ENCODE peak calls at places on chromosomes 6 and 20, in eight cellular contexts. H, O, U, P, D, G, R and Z are unnamed samples.

GRCh38 chr6:48894469-48894868 is 568.6 kb downstream of the MMUT start:
- DNase-seq in H (no peak), O (no peak), U (no peak), P (no peak), D (no peak), G (no peak), R (no peak), Z (no peak)

GRCh38 chr6:109795994-109796555 is 105.0 kb downstream of the FIG4 start:
- DNase-seq in H (no peak), O (no peak), U (no peak), P (peak), D (no peak), G (no peak), R (no peak), Z (no peak)

GRCh38 chr20:39874049-39874893 is 814.8 kb downstream of the MAFB start:
- DNase-seq in H (peak), O (peak), U (peak), P (peak), D (no peak), G (peak), R (peak), Z (peak)

GRCh38 chr20:46651091-46651962 is at the start of gene SLC13A3:
- DNase-seq in H (no peak), O (no peak), U (no peak), P (peak), D (no peak), G (peak), R (no peak), Z (no peak)

GRCh38 chr6:129893513-129894098 is 32.5 kb upstream of the TMEM244 start:
- DNase-seq in H (no peak), O (no peak), U (peak), P (peak), D (no peak), G (no peak), R (no peak), Z (no peak)

GRCh38 chr6:13513606-13514502 is 26.5 kb upstream of the GFOD1 start:
- DNase-seq in H (no peak), O (no peak), U (no peak), P (no peak), D (no peak), G (no peak), R (no peak), Z (no peak)

GRCh38 chr6:138503881-138504680 is 4.8 kb upstream of the NHSL1 start:
- DNase-seq in H (no peak), O (no peak), U (no peak), P (no peak), D (no peak), G (no peak), R (no peak), Z (no peak)

GRCh38 chr20:831251-831650 is 2.3 kb upstream of the FAM110A start:
- DNase-seq in H (no peak), O (no peak), U (no peak), P (no peak), D (no peak), G (no peak), R (no peak), Z (no peak)

GRCh38 chr6:111625511-111626331 is 20.0 kb upstream of the TRAF3IP2 start:
- DNase-seq in H (no peak), O (peak), U (peak), P (peak), D (no peak), G (no peak), R (no peak), Z (no peak)

GRCh38 chr6:137927777-137928218 is 60.7 kb downstream of the TNFAIP3 start:
- DNase-seq in H (no peak), O (no peak), U (peak), P (no peak), D (peak), G (no peak), R (peak), Z (peak)

GRCh38 chr20:53126185-53126584 is 154.0 kb downstream of the TSHZ2 start:
- DNase-seq in H (no peak), O (no peak), U (no peak), P (no peak), D (no peak), G (no peak), R (no peak), Z (no peak)

GRCh38 chr20:11274137-11274536 is 600.3 kb upstream of the JAG1 start:
- DNase-seq in H (peak), O (peak), U (peak), P (peak), D (no peak), G (peak), R (no peak), Z (peak)

GRCh38 chr20:48851579-48851978 is 23.8 kb upstream of the PREX1 start:
- DNase-seq in H (no peak), O (no peak), U (no peak), P (no peak), D (no peak), G (no peak), R (no peak), Z (no peak)

GRCh38 chr20:2421247-2421646 is 40.5 kb downstream of the TGM6 start:
- DNase-seq in H (peak), O (no peak), U (peak), P (peak), D (no peak), G (no peak), R (no peak), Z (no peak)

GRCh38 chr20:17611540-17612286 is 41.8 kb downstream of the DSTN start:
- DNase-seq in H (peak), O (no peak), U (peak), P (peak), D (no peak), G (no peak), R (no peak), Z (no peak)

GRCh38 chr6:107116328-107116892 is 1.1 kb upstream of the BEND3 start:
- DNase-seq in H (no peak), O (no peak), U (no peak), P (peak), D (no peak), G (peak), R (peak), Z (peak)

GRCh38 chr20:33947709-33948295 is 45.9 kb upstream of the RALY start:
- DNase-seq in H (peak), O (no peak), U (peak), P (peak), D (peak), G (peak), R (no peak), Z (peak)

GRCh38 chr20:51958636-51959542 is 156.6 kb upstream of the SALL4 start:
- DNase-seq in H (no peak), O (no peak), U (peak), P (peak), D (no peak), G (no peak), R (no peak), Z (no peak)

GRCh38 chr6:31401403-31401802 is 2.0 kb upstream of the MICA start:
- DNase-seq in H (peak), O (no peak), U (peak), P (peak), D (no peak), G (no peak), R (peak), Z (peak)

GRCh38 chr20:59598625-59599310 is 5.6 kb upstream of the PHACTR3 start:
- DNase-seq in H (peak), O (no peak), U (no peak), P (peak), D (no peak), G (peak), R (no peak), Z (peak)

GRCh38 chr20:12079490-12079889 is 161.8 kb downstream of the BTBD3 start:
- DNase-seq in H (no peak), O (no peak), U (no peak), P (no peak), D (no peak), G (no peak), R (no peak), Z (no peak)

GRCh38 chr20:1283522-1284210 is 17.6 kb downstream of the SNPH start:
- DNase-seq in H (no peak), O (no peak), U (peak), P (no peak), D (no peak), G (no peak), R (no peak), Z (no peak)

GRCh38 chr6:170093276-170093657 is 197.6 kb downstream of the DLL1 start:
- DNase-seq in H (no peak), O (no peak), U (no peak), P (no peak), D (no peak), G (no peak), R (no peak), Z (no peak)

GRCh38 chr6:32940656-32941411 is at the start of gene HLA-DMB:
- DNase-seq in H (peak), O (peak), U (peak), P (peak), D (peak), G (no peak), R (peak), Z (no peak)

GRCh38 chr6:124660185-124660584 is 302.1 kb upstream of the RNF217 start:
- DNase-seq in H (no peak), O (no peak), U (no peak), P (no peak), D (no peak), G (no peak), R (no peak), Z (no peak)

GRCh38 chr6:17418281-17419188 is 25.1 kb downstream of the CAP2 start:
- DNase-seq in H (no peak), O (no peak), U (no peak), P (peak), D (no peak), G (peak), R (no peak), Z (no peak)
- H3K4me3 ChIP-seq in H (no peak), O (no peak), U (no peak), P (peak), D (no peak), G (no peak), R (no peak), Z (no peak)

GRCh38 chr20:25037288-25038102 is 20.4 kb downstream of the ACSS1 start:
- DNase-seq in H (no peak), O (no peak), U (no peak), P (no peak), D (no peak), G (no peak), R (no peak), Z (no peak)

GRCh38 chr20:25036331-25036936 is 21.5 kb downstream of the ACSS1 start:
- DNase-seq in H (no peak), O (no peak), U (no peak), P (no peak), D (no peak), G (no peak), R (no peak), Z (peak)

GRCh38 chr20:25038103-25038410 is 19.9 kb downstream of the ACSS1 start:
- DNase-seq in H (no peak), O (no peak), U (no peak), P (no peak), D (no peak), G (no peak), R (no peak), Z (no peak)

GRCh38 chr20:25033941-25034335 is 24.0 kb downstream of the ACSS1 start:
- DNase-seq in H (no peak), O (no peak), U (no peak), P (no peak), D (no peak), G (no peak), R (no peak), Z (no peak)

GRCh38 chr20:25035924-25036323 is 22.0 kb downstream of the ACSS1 start:
- DNase-seq in H (no peak), O (no peak), U (no peak), P (no peak), D (no peak), G (no peak), R (no peak), Z (peak)
- H3K4me3 ChIP-seq in H (no peak), O (no peak), U (no peak), P (no peak), D (no peak), G (no peak), R (no peak), Z (no peak)

GRCh38 chr6:93048381-93048780 is 371.0 kb downstream of the EPHA7 start:
- DNase-seq in H (no peak), O (no peak), U (no peak), P (no peak), D (no peak), G (peak), R (no peak), Z (no peak)
- H3K4me3 ChIP-seq in H (no peak), O (no peak), U (no peak), P (no peak), D (no peak), G (no peak), R (no peak), Z (no peak)

GRCh38 chr6:165662041-165662491 is 975 bp downstream of the PDE10A start:
- DNase-seq in H (no peak), O (peak), U (no peak), P (peak), D (no peak), G (no peak), R (no peak), Z (no peak)

GRCh38 chr6:165664553-165665383 is 1.7 kb upstream of the PDE10A start:
- DNase-seq in H (no peak), O (no peak), U (no peak), P (peak), D (no peak), G (no peak), R (no peak), Z (no peak)

GRCh38 chr6:165662671-165663282 is at the start of gene PDE10A:
- DNase-seq in H (no peak), O (peak), U (peak), P (peak), D (no peak), G (no peak), R (no peak), Z (no peak)

GRCh38 chr6:165663736-165664552 is 903 bp upstream of the PDE10A start:
- DNase-seq in H (no peak), O (peak), U (no peak), P (peak), D (no peak), G (no peak), R (no peak), Z (no peak)

DNA sequence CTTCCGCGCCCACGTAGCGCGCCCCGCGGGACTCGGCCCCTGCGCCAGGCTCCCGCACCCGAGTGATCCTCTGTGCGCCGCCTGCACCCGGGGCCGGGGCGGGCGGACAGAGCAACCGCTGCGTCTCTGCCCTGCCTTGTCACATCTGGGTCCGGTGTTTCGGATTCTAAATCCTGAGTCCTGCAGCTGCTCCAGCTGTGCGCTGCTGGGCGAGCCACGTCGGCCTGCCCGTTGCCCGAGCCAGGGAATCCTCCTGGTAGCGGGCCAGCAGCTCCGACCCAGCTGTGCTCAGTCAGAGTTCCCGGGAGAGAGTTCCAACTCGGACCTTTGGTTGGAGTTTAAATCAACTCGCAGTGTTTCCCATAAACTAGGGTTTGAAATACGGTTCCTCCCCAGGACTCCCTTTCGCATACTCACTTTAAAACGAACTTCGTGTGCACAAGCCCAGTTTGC is 268 bp upstream of the PDE10A start:
- DNase-seq in H (no peak), O (peak), U (peak), P (peak), D (no peak), G (no peak), R (no peak), Z (no peak)
- H3K4me3 ChIP-seq in H (no peak), O (peak), U (peak), P (peak), D (no peak), G (peak), R (peak), Z (no peak)

GRCh38 chr20:35004749-35005462 is 49.2 kb downstream of the MYH7B start:
- DNase-seq in H (no peak), O (no peak), U (no peak), P (no peak), D (no peak), G (no peak), R (peak), Z (no peak)
- H3K4me3 ChIP-seq in H (no peak), O (no peak), U (no peak), P (no peak), D (no peak), G (no peak), R (no peak), Z (no peak)

DNA sequence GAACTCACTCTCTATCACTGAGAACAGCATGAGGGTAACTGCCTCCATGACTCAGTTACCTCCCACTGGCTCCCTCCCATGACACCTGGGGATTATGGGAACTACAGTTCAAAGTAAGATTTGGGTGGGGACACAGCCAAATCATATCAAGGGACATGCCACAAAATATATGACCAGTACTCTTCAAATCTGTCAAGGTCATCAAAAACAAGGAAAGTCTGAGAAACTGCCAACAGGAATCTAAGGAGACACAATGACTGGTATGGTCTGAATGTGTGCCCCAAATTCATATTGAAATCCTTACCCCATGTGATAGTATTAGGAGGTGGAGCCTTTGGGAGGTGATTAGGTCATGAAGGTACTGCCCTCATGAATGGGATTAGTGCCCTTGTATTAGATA is 258.8 kb downstream of the TPBG start:
- DNase-seq in H (no peak), O (no peak), U (no peak), P (no peak), D (no peak), G (no peak), R (no peak), Z (no peak)
- H3K4me3 ChIP-seq in H (no peak), O (no peak), U (no peak), P (no peak), D (no peak), G (no peak), R (no peak), Z (no peak)